ENCODE peak calls at places on chromosomes 6 and 20, in nine cellular contexts. A, Y, D, F, P, V, M, R and G are unnamed samples. For H3K4me1, the result is how much of the 10 kb centered on the place peaks cover.

GRCh38 chr6:47016916-47017315 is 25.2 kb downstream of the ADGRF1 start:
- DNase-seq in A (no peak), Y (no peak), D (no peak), F (no peak), P (no peak), V (no peak), M (no peak), R (no peak), G (no peak)

GRCh38 chr20:47256665-47257236 is 99.7 kb downstream of the ZMYND8 start:
- DNase-seq in A (peak), Y (no peak), D (peak), F (peak), P (no peak), V (no peak), M (no peak), R (no peak), G (no peak)

GRCh38 chr20:23661002-23661429 is 23.3 kb upstream of the CST3 start:
- DNase-seq in A (no peak), Y (no peak), D (no peak), F (no peak), P (no peak), V (no peak), M (no peak), R (no peak), G (no peak)

GRCh38 chr6:36615018-36615761 is 21.0 kb downstream of the SRSF3 start:
- DNase-seq in A (peak), Y (peak), D (peak), F (peak), P (peak), V (peak), M (no peak), R (peak), G (peak)

GRCh38 chr6:106749611-106750010 is 120.2 kb downstream of the QRSL1 start:
- DNase-seq in A (peak), Y (no peak), D (peak), F (peak), P (no peak), V (no peak), M (no peak), R (no peak), G (no peak)

GRCh38 chr20:58719258-58719657 is 26.7 kb downstream of the NPEPL1 start:
- DNase-seq in A (no peak), Y (no peak), D (no peak), F (no peak), P (no peak), V (no peak), M (peak), R (no peak), G (peak)

GRCh38 chr6:19535351-19535750 is 301.8 kb upstream of the ID4 start:
- DNase-seq in A (no peak), Y (no peak), D (no peak), F (no peak), P (no peak), V (no peak), M (no peak), R (no peak), G (no peak)

GRCh38 chr6:15246217-15247211 is 645 bp downstream of the JARID2 start:
- DNase-seq in A (peak), Y (no peak), D (no peak), F (peak), P (peak), V (no peak), M (no peak), R (no peak), G (no peak)

GRCh38 chr6:7787137-7787575 is 61.3 kb downstream of the BMP6 start:
- DNase-seq in A (peak), Y (no peak), D (no peak), F (peak), P (no peak), V (peak), M (peak), R (peak), G (no peak)

GRCh38 chr6:140921366-140922226 is 1211.1 kb upstream of the GJE1 start:
- DNase-seq in A (peak), Y (no peak), D (peak), F (peak), P (no peak), V (no peak), M (no peak), R (no peak), G (no peak)

GRCh38 chr20:23629542-23630391 is 8.0 kb downstream of the CST3 start:
- DNase-seq in A (no peak), Y (no peak), D (no peak), F (no peak), P (no peak), V (no peak), M (no peak), R (peak), G (no peak)

GRCh38 chr6:16964553-16965499 is 137.0 kb upstream of the STMND1 start:
- DNase-seq in A (peak), Y (peak), D (peak), F (peak), P (peak), V (peak), M (peak), R (peak), G (no peak)

GRCh38 chr6:90463359-90463758 is 123.5 kb downstream of the MAP3K7 start:
- DNase-seq in A (no peak), Y (no peak), D (no peak), F (no peak), P (peak), V (no peak), M (no peak), R (no peak), G (no peak)

GRCh38 chr20:60249436-60249835 is 291.2 kb downstream of the CDH26 start:
- DNase-seq in A (peak), Y (no peak), D (peak), F (peak), P (no peak), V (no peak), M (peak), R (no peak), G (no peak)

GRCh38 chr6:130033999-130034814 is 15.8 kb downstream of the L3MBTL3 start:
- DNase-seq in A (peak), Y (no peak), D (peak), F (peak), P (no peak), V (peak), M (no peak), R (no peak), G (no peak)

GRCh38 chr6:52157301-52157930 is 28.8 kb upstream of the IL17A start:
- DNase-seq in A (peak), Y (no peak), D (peak), F (peak), P (no peak), V (no peak), M (no peak), R (no peak), G (no peak)

GRCh38 chr6:72841195-72841594 is 219.3 kb downstream of the KCNQ5 start:
- DNase-seq in A (no peak), Y (no peak), D (no peak), F (no peak), P (no peak), V (no peak), M (no peak), R (no peak), G (no peak)

GRCh38 chr6:77292564-77293546 is 170.4 kb downstream of the HTR1B start:
- DNase-seq in A (peak), Y (no peak), D (peak), F (peak), P (no peak), V (no peak), M (no peak), R (no peak), G (no peak)

GRCh38 chr6:37155394-37156312 is 14.3 kb upstream of the PIM1 start:
- DNase-seq in A (no peak), Y (no peak), D (no peak), F (no peak), P (no peak), V (no peak), M (no peak), R (no peak), G (no peak)

GRCh38 chr6:30727920-30728605 is 7.9 kb downstream of the TUBB start:
- DNase-seq in A (peak), Y (no peak), D (peak), F (peak), P (no peak), V (no peak), M (no peak), R (no peak), G (no peak)

GRCh38 chr6:167113935-167114910 is 8.7 kb upstream of the CCR6 start:
- DNase-seq in A (no peak), Y (no peak), D (no peak), F (no peak), P (peak), V (no peak), M (no peak), R (no peak), G (no peak)
- H3K4me1 ChIP-seq in A (under half), Y (under half), D (under half), F (under half), P (half or more), V (under half), M (under half), R (under half), G (under half)

GRCh38 chr20:31693987-31694661 is 28.5 kb downstream of the BCL2L1 start:
- DNase-seq in A (no peak), Y (no peak), D (peak), F (no peak), P (no peak), V (no peak), M (no peak), R (no peak), G (no peak)

GRCh38 chr20:31693402-31693801 is 29.3 kb downstream of the BCL2L1 start:
- DNase-seq in A (no peak), Y (no peak), D (no peak), F (no peak), P (no peak), V (no peak), M (no peak), R (no peak), G (no peak)

GRCh38 chr20:31691646-31692275 is 30.9 kb downstream of the BCL2L1 start:
- DNase-seq in A (peak), Y (no peak), D (peak), F (peak), P (no peak), V (no peak), M (no peak), R (no peak), G (no peak)

GRCh38 chr20:31695849-31696804 is 26.5 kb downstream of the BCL2L1 start:
- DNase-seq in A (peak), Y (peak), D (peak), F (peak), P (no peak), V (no peak), M (no peak), R (peak), G (peak)

DNA sequence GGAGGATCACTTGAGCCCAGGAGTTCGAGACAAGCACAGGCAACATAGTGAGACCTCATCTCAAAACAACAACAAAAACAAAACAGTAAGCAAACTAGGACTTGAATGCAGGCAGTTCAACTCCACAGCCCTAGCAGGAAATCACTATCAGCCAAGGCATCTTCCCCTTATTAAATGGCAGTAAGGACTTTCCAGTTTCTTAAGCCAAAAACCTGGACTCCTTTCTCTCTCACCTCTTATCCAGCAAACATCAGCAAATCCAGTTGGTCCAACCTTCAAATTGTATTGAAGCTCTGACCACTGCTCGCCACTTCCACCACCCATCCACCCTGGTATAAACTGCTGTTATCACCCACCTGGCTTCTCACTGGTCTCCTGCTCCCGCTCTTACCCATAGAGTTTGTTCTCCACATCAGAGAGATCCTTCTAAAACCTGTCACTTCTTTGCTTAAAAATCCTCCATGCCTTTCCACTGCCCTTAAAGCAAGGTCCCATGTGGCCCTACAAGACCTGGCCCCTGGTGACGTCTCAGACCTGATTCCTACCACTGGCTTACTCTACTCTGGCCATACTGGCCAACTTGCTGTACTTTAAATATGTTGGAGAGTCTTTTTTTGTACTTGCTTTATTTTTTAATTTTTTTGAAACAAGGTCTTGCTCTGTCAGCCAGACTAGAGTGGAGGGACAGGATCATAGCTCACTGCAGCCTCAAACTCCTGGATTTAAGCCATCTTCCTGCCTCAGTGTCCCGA is 27.6 kb downstream of the BCL2L1 start:
- DNase-seq in A (no peak), Y (no peak), D (peak), F (no peak), P (no peak), V (no peak), M (no peak), R (no peak), G (no peak)
- H3K4me1 ChIP-seq in A (under half), Y (half or more), D (half or more), F (half or more), P (under half), V (under half), M (under half), R (half or more), G (half or more)

GRCh38 chr20:51584737-51585136 is 42.2 kb upstream of the NFATC2 start:
- DNase-seq in A (no peak), Y (no peak), D (no peak), F (no peak), P (no peak), V (no peak), M (no peak), R (no peak), G (no peak)
- H3K4me1 ChIP-seq in A (under half), Y (under half), D (under half), F (under half), P (under half), V (under half), M (under half), R (under half), G (under half)

GRCh38 chr20:18416478-18416877 is 50.4 kb downstream of the DZANK1 start:
- DNase-seq in A (no peak), Y (no peak), D (no peak), F (no peak), P (no peak), V (no peak), M (no peak), R (no peak), G (no peak)
- H3K4me1 ChIP-seq in A (under half), Y (under half), D (under half), F (under half), P (under half), V (under half), M (under half), R (under half), G (under half)

GRCh38 chr6:146361367-146361924 is 182.2 kb upstream of the RAB32 start:
- DNase-seq in A (no peak), Y (no peak), D (peak), F (peak), P (no peak), V (no peak), M (no peak), R (no peak), G (no peak)

GRCh38 chr6:146364816-146365594 is 178.6 kb upstream of the RAB32 start:
- DNase-seq in A (no peak), Y (no peak), D (peak), F (peak), P (no peak), V (no peak), M (no peak), R (no peak), G (no peak)

GRCh38 chr6:146369866-146370265 is 173.8 kb upstream of the RAB32 start:
- DNase-seq in A (no peak), Y (no peak), D (no peak), F (no peak), P (no peak), V (no peak), M (no peak), R (no peak), G (no peak)

GRCh38 chr6:146363838-146364607 is 179.6 kb upstream of the RAB32 start:
- DNase-seq in A (no peak), Y (no peak), D (no peak), F (no peak), P (no peak), V (no peak), M (no peak), R (no peak), G (no peak)

DNA sequence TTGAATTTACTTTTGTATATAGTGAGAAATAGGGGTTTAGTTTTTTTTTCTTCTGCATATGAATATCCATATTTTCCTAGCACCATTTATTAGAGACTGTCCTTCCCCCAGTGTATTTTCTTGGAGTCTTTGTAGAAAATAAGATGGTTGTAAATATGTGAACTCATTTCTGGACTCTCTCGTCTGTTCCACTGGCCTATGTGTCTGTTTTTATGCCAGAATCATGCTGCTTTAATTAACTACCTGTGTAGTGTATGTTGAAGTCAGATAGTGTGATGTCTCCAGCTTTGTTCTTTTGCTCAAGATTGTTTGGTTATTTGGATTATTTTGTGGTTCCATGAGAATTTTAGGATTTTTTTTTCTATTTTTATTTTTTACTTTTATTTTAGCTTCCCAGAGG is 176.6 kb upstream of the RAB32 start:
- DNase-seq in A (no peak), Y (no peak), D (no peak), F (no peak), P (no peak), V (no peak), M (no peak), R (no peak), G (no peak)
- H3K4me1 ChIP-seq in A (under half), Y (under half), D (under half), F (under half), P (under half), V (under half), M (under half), R (under half), G (under half)

GRCh38 chr6:139285590-139285989 is 6.2 kb downstream of the TXLNB start:
- DNase-seq in A (no peak), Y (no peak), D (no peak), F (no peak), P (no peak), V (no peak), M (no peak), R (no peak), G (no peak)

GRCh38 chr6:139287868-139288267 is 3.9 kb downstream of the TXLNB start:
- DNase-seq in A (no peak), Y (no peak), D (no peak), F (no peak), P (no peak), V (no peak), M (no peak), R (no peak), G (no peak)

GRCh38 chr6:139290787-139291294 is 957 bp downstream of the TXLNB start:
- DNase-seq in A (peak), Y (no peak), D (no peak), F (peak), P (peak), V (peak), M (no peak), R (peak), G (no peak)

GRCh38 chr6:139289233-139289632 is 2.6 kb downstream of the TXLNB start:
- DNase-seq in A (no peak), Y (no peak), D (no peak), F (no peak), P (no peak), V (no peak), M (no peak), R (peak), G (no peak)

DNA sequence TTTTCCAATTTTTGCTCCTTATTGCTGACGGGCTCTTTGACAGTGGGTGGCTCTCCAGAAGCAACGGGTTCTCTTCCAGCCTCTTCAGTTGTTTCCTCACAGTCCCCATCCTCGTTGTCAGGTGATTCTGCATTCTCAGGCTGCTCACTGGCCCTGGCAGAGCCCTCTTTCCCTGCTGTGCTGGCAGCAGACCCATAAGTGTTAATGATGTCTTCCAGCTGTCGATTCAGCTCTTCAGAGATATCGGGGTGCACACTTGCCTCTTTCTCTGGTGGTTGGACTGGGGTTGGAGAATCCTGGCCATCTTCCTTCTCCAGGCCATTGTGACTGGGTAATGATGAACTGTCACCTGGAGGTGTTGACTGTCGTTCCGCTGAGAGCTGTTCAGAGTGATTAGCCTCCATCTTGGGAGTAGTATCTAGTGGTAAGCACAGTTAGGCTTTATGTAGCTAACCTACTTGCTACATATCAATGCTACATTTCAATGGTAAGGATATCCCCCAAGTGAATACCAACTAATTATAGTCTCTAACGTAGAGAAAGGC is 3.2 kb downstream of the TXLNB start:
- DNase-seq in A (no peak), Y (no peak), D (no peak), F (no peak), P (no peak), V (no peak), M (no peak), R (peak), G (no peak)
- H3K4me1 ChIP-seq in A (under half), Y (under half), D (under half), F (under half), P (under half), V (under half), M (under half), R (half or more), G (under half)